ENCODE peak calls at places on chromosomes 6 and 20, in ten cellular contexts. P is HepG2; O is substantia nigra; F is SK-N-DZ; L is stimulated activated naive CD8-positive, alpha-beta T cell treated with anti-CD3 and anti-CD28 coated beads, Interleukin-15, Interleukin-2, amounts not matched to agents 100 U/mL and 50 U/mL, for 24 hours; U is mucosa of gallbladder; S is T-helper 2 cell; N is activated T-helper 9 cell treated with anti-CD3 and anti-CD28 coated beads, Interleukin-2, amount 50 U/mL, for 16 hours; M is activated CD4-positive, alpha-beta T cell treated with anti-CD3 and anti-CD28 coated beads, Interleukin-2, amount 50 U/mL, for 4 hours; E is heart right ventricle. B is an unnamed sample.

GRCh38 chr6:116531675-116532570 is 13.6 kb downstream of the TRAPPC3L start:
- DNase-seq in U (peak; percentile 62), M (peak; percentile 54), O (no peak), P (peak; percentile 66), E (peak; percentile 5), F (peak; percentile 76), S (no peak), N (peak; percentile 23), L (peak; percentile 63), B (peak; percentile 10)

GRCh38 chr20:478949-479429 is 16.7 kb upstream of the TBC1D20 start:
- DNase-seq in M (no peak), N (no peak), E (no peak), L (no peak), P (peak; percentile 84), U (peak; percentile 23), S (no peak), O (no peak), F (peak; percentile 64), B (no peak)

GRCh38 chr20:3461191-3461874 is 9.5 kb upstream of the ATRN start:
- DNase-seq in P (no peak), L (no peak), U (no peak), M (no peak), N (no peak), O (no peak), S (no peak), E (no peak), F (no peak), B (no peak)

GRCh38 chr6:109454483-109455160 is 950 bp downstream of the MICAL1 start:
- DNase-seq in P (no peak), O (no peak), F (no peak), S (peak; percentile 38), U (peak; percentile 61), N (peak; percentile 55), M (peak; percentile 43), E (no peak), L (peak; percentile 76), B (peak; percentile 37)

GRCh38 chr6:87716928-87717655 is 15.1 kb upstream of the AKIRIN2 start:
- DNase-seq in U (no peak), N (no peak), F (no peak), L (no peak), M (no peak), E (no peak), O (no peak), S (no peak), P (no peak), B (no peak)

GRCh38 chr20:33387177-33387576 is 14.1 kb downstream of the CDK5RAP1 start:
- DNase-seq in O (no peak), M (no peak), E (peak; percentile 47), U (no peak), P (no peak), N (no peak), F (no peak), S (no peak), L (no peak), B (no peak)

GRCh38 chr20:57613481-57613921 is 6.7 kb downstream of the ZBP1 start:
- DNase-seq in M (no peak), N (no peak), P (no peak), O (no peak), U (no peak), S (no peak), F (no peak), L (peak; percentile 0), E (no peak), B (peak; percentile 51)

GRCh38 chr6:12182676-12183075 is 107.5 kb upstream of the EDN1 start:
- DNase-seq in O (no peak), P (no peak), L (no peak), E (no peak), U (no peak), S (no peak), M (no peak), F (no peak), N (no peak), B (no peak)

GRCh38 chr6:134708079-134708478 is 241.8 kb downstream of the ALDH8A1 start:
- DNase-seq in S (no peak), U (no peak), F (no peak), N (no peak), E (no peak), O (no peak), M (no peak), P (no peak), L (no peak), B (no peak)

GRCh38 chr6:155077784-155078183 is 82.7 kb downstream of the TIAM2 start:
- DNase-seq in S (no peak), O (no peak), U (no peak), P (peak; percentile 40), N (no peak), L (no peak), F (no peak), E (no peak), M (no peak), B (no peak)

GRCh38 chr6:140684776-140685550 is 1310.5 kb upstream of the CITED2 start:
- DNase-seq in F (no peak), N (no peak), M (no peak), S (no peak), E (no peak), O (no peak), U (no peak), P (no peak), L (no peak), B (no peak)

GRCh38 chr6:132341646-132342045 is 59.6 kb downstream of the MOXD1 start:
- DNase-seq in P (no peak), S (no peak), U (no peak), M (no peak), F (no peak), N (no peak), E (no peak), O (no peak), L (no peak), B (no peak)

GRCh38 chr20:50642288-50642803 is 49.0 kb downstream of the RIPOR3 start:
- DNase-seq in O (no peak), M (no peak), U (no peak), N (no peak), P (no peak), E (no peak), F (no peak), S (no peak), L (no peak), B (no peak)

GRCh38 chr6:31115941-31116560 is 1.5 kb downstream of the PSORS1C1 start:
- DNase-seq in U (no peak), F (no peak), M (no peak), N (no peak), O (no peak), E (no peak), S (no peak), L (no peak), P (no peak), B (no peak)

GRCh38 chr6:46393940-46394337 is 97.3 kb downstream of the RCAN2 start:
- DNase-seq in M (no peak), P (no peak), F (no peak), S (no peak), U (no peak), L (no peak), E (no peak), N (no peak), O (no peak), B (no peak)

GRCh38 chr6:139988702-139989101 is 614.3 kb upstream of the CITED2 start:
- DNase-seq in M (no peak), N (no peak), E (no peak), S (no peak), P (no peak), U (no peak), F (no peak), O (no peak), L (no peak), B (no peak)

GRCh38 chr6:84498905-84499304 is 265.5 kb downstream of the TBX18 start:
- DNase-seq in O (no peak), L (no peak), U (no peak), M (no peak), E (no peak), P (no peak), S (no peak), N (no peak), F (no peak), B (no peak)

GRCh38 chr20:59031326-59032022 is 661 bp downstream of the ATP5F1E start:
- DNase-seq in U (no peak), O (no peak), P (peak; percentile 31), S (no peak), N (no peak), L (no peak), M (no peak), E (no peak), F (no peak), B (no peak)